ENCODE peak calls at places on chromosome 1, in nine cellular contexts. Q, K, O, X, V, E, A, J and P are unnamed samples.

GRCh38 chr1:207891148-207891547 is 19.8 kb downstream of the CD34 start:
- DNase-seq in Q (no peak), K (no peak), O (no peak), X (no peak), V (no peak), E (no peak), A (no peak), J (no peak), P (no peak)

GRCh38 chr1:245337829-245338484 is 183.2 kb downstream of the KIF26B start:
- DNase-seq in Q (no peak), K (no peak), O (no peak), X (no peak), V (no peak), E (no peak), A (no peak), J (no peak), P (no peak)

GRCh38 chr1:16969651-16970050 is 10.8 kb downstream of the MFAP2 start:
- DNase-seq in Q (no peak), K (no peak), O (no peak), X (no peak), V (no peak), E (no peak), A (no peak), J (no peak), P (no peak)

GRCh38 chr1:226475112-226475511 is 67.2 kb upstream of the PARP1 start:
- DNase-seq in Q (no peak), K (no peak), O (no peak), X (no peak), V (no peak), E (no peak), A (no peak), J (no peak), P (no peak)

GRCh38 chr1:100719490-100719889 is at the start of gene VCAM1:
- DNase-seq in Q (peak), K (peak), O (no peak), X (no peak), V (no peak), E (no peak), A (peak), J (no peak), P (peak)

GRCh38 chr1:94812985-94813384 is 7.2 kb upstream of the SLC44A3 start:
- DNase-seq in Q (no peak), K (no peak), O (no peak), X (no peak), V (no peak), E (no peak), A (no peak), J (no peak), P (no peak)

GRCh38 chr1:222652676-222653075 is 34.8 kb downstream of the MIA3 start:
- DNase-seq in Q (no peak), K (no peak), O (no peak), X (no peak), V (no peak), E (no peak), A (no peak), J (no peak), P (no peak)

GRCh38 chr1:19744335-19744743 is 55.4 kb downstream of the TMCO4 start:
- DNase-seq in Q (no peak), K (no peak), O (no peak), X (no peak), V (no peak), E (no peak), A (no peak), J (no peak), P (no peak)

GRCh38 chr1:2170211-2170610 is 24.4 kb downstream of the FAAP20 start:
- DNase-seq in Q (no peak), K (no peak), O (no peak), X (no peak), V (no peak), E (no peak), A (no peak), J (no peak), P (no peak)

GRCh38 chr1:63775418-63776127 is 1.8 kb downstream of the ROR1 start:
- DNase-seq in Q (no peak), K (no peak), O (no peak), X (no peak), V (no peak), E (no peak), A (no peak), J (no peak), P (no peak)

GRCh38 chr1:11967028-11967547 is 13.2 kb upstream of the MFN2 start:
- DNase-seq in Q (peak), K (no peak), O (peak), X (no peak), V (no peak), E (peak), A (peak), J (no peak), P (no peak)

GRCh38 chr1:53572061-53572801 is 113.0 kb downstream of the DMRTB1 start:
- DNase-seq in Q (no peak), K (no peak), O (no peak), X (peak), V (no peak), E (peak), A (no peak), J (peak), P (no peak)

GRCh38 chr1:4593106-4593505 is 61.3 kb upstream of the AJAP1 start:
- DNase-seq in Q (no peak), K (no peak), O (no peak), X (no peak), V (no peak), E (no peak), A (no peak), J (no peak), P (no peak)

GRCh38 chr1:37246631-37247030 is 212.3 kb upstream of the GRIK3 start:
- DNase-seq in Q (no peak), K (no peak), O (no peak), X (no peak), V (no peak), E (no peak), A (no peak), J (no peak), P (no peak)

GRCh38 chr1:54698346-54698745 is 17.3 kb upstream of the TTC4 start:
- DNase-seq in Q (no peak), K (no peak), O (no peak), X (no peak), V (no peak), E (no peak), A (no peak), J (no peak), P (no peak)

GRCh38 chr1:205542367-205542766 is 37.9 kb downstream of the CDK18 start:
- DNase-seq in Q (peak), K (no peak), O (no peak), X (no peak), V (no peak), E (no peak), A (no peak), J (peak), P (no peak)

GRCh38 chr1:90135306-90135705 is 140.4 kb downstream of the ZNF326 start:
- DNase-seq in Q (no peak), K (no peak), O (no peak), X (no peak), V (no peak), E (no peak), A (no peak), J (no peak), P (no peak)

GRCh38 chr1:151255381-151255780 is 847 bp downstream of the PSMD4 start:
- DNase-seq in Q (no peak), K (no peak), O (no peak), X (no peak), V (no peak), E (no peak), A (peak), J (no peak), P (no peak)

GRCh38 chr1:3369437-3370076 is 84.9 kb upstream of the ARHGEF16 start:
- DNase-seq in Q (no peak), K (peak), O (no peak), X (no peak), V (no peak), E (peak), A (no peak), J (no peak), P (no peak)

GRCh38 chr1:63042278-63042677 is 258.3 kb downstream of the ATG4C start:
- DNase-seq in Q (no peak), K (no peak), O (no peak), X (no peak), V (no peak), E (no peak), A (no peak), J (no peak), P (no peak)

GRCh38 chr1:116164056-116164889 is 53.1 kb downstream of the MAB21L3 start:
- DNase-seq in Q (no peak), K (no peak), O (no peak), X (no peak), V (no peak), E (no peak), A (no peak), J (no peak), P (no peak)

GRCh38 chr1:1945782-1946393 is 26.8 kb upstream of the TMEM52 start:
- DNase-seq in Q (no peak), K (no peak), O (no peak), X (peak), V (no peak), E (no peak), A (no peak), J (no peak), P (no peak)

GRCh38 chr1:169024800-169025253 is 81.7 kb upstream of the ATP1B1 start:
- DNase-seq in Q (peak), K (no peak), O (no peak), X (no peak), V (no peak), E (no peak), A (peak), J (no peak), P (no peak)

GRCh38 chr1:159473335-159473734 is 33.8 kb downstream of the OR10J1 start:
- DNase-seq in Q (no peak), K (no peak), O (no peak), X (no peak), V (no peak), E (no peak), A (no peak), J (no peak), P (no peak)

GRCh38 chr1:31976401-31976800 is 37.3 kb upstream of the KHDRBS1 start:
- DNase-seq in Q (no peak), K (no peak), O (no peak), X (no peak), V (no peak), E (no peak), A (no peak), J (no peak), P (no peak)

GRCh38 chr1:31980835-31981782 is 32.6 kb upstream of the KHDRBS1 start:
- DNase-seq in Q (no peak), K (no peak), O (no peak), X (peak), V (no peak), E (no peak), A (no peak), J (no peak), P (no peak)

GRCh38 chr1:31981976-31982375 is 31.7 kb upstream of the KHDRBS1 start:
- DNase-seq in Q (no peak), K (no peak), O (no peak), X (no peak), V (no peak), E (no peak), A (no peak), J (no peak), P (no peak)

GRCh38 chr1:31978853-31979400 is 34.7 kb upstream of the KHDRBS1 start:
- DNase-seq in Q (no peak), K (no peak), O (no peak), X (peak), V (no peak), E (no peak), A (no peak), J (no peak), P (no peak)

DNA sequence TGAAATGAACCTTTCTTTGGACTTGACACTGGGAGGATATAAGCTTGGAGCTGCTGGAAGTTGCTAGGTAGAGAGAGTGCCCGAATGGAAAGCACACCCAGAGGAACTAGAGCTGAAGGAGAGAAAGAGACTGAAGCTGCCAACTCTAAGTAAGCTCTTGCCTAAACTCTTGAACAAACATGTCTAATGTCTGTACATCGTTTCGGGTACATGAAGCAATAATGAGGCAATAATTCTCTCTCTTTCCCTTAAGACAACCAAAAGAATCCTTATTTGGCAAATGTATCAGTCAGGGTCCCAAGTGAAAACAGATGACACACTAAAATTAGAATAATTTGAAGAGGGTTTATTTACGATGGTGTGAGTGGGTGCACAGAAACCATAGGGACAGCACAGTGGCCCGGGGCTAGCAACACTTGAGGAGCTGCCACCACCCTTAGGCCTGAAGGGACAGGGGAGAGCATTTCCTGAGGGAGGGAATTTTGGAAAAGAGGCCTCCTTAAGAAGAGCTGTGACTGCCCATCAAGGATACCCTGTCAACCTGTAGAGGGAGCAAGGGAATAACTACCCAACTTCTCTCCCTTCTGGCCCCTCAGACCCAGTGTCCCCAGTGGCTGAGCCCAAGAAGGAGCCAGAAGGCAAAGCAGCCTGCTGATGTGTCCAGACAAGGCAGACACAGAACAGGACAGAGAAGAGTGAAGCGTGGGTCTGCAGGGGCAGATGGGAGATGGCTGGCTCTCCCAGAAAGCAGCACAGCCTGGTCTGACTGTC is 36.1 kb upstream of the KHDRBS1 start:
- DNase-seq in Q (peak), K (no peak), O (no peak), X (peak), V (no peak), E (no peak), A (no peak), J (no peak), P (no peak)
- TF ChIP-seq CTCF in Q (peak), K (no peak), O (no peak), X (no peak), V (peak), E (no peak), A (peak), J (peak), P (no peak)

DNA sequence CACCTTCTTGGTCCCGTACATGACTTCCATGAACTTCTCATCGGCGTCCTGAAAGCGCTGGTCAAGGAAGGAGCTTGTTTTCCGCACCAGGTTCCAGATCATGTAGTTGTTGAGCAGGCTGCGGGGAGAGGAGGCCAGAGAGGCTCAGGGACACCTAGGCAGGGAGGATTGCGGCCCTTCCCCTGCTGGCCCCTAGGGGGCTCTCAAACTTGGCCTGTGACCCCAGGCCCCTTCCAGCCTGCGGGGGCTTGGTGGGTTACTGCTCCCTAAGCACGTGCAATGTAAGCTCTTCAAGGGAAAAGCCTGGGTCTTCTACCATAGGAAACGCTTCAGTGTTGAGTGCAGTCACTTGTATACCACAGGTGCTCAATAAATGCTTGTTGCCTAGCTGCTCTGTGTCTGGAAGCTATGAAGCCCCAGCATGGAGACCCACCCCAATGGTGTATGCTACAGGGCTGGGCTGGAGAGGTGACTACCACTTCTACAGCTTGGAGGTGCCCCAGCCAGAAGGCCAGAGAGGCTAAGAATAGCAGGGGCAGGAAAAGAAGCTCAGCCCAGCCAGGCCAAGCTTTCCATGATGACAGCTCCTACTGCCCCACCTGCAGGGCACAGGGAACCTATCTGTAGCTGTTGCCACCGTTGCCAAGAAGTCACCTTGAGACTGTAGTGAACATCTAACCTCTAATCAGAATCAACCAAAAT is 45.1 kb downstream of the ECE1 start:
- DNase-seq in Q (no peak), K (no peak), O (peak), X (no peak), V (no peak), E (no peak), A (no peak), J (no peak), P (no peak)
- TF ChIP-seq CTCF in Q (no peak), K (no peak), O (no peak), X (no peak), V (peak), E (no peak), A (peak), J (peak), P (peak)

DNA sequence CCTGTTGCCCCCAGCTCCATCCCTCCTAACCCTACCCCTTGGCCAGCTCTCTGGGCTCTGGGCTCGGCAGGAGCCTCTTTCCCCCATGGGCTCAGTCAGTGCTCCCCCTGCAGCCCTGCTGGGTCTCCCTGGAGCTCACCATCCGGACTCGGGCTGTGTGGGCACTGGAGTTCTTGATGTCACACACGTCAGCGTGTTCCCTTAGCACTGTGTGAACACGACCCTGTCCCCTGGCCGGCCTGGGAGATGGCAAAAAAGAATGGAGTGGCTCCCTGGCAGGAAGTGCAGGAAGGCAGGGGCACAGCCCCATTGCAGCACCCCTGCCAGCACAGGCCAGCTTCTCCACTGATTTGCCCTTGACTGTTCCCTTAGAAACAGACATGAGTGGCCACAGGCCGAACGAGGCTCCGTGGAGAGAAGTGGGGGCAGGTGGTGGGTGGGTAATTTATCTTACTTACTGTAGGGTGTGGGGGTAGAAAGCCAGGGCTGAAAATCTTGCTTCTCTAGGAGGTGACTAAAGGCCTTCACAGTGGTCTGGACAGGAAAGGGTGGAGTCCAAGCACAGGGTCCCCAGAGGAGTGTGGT is 381.8 kb upstream of the VAMP3 start:
- DNase-seq in Q (no peak), K (no peak), O (peak), X (peak), V (no peak), E (no peak), A (no peak), J (peak), P (no peak)
- TF ChIP-seq CTCF in Q (no peak), K (no peak), O (no peak), X (no peak), V (no peak), E (no peak), A (no peak), J (no peak), P (no peak)

GRCh38 chr1:24775348-24775747 is 30.1 kb downstream of the CLIC4 start:
- DNase-seq in Q (no peak), K (no peak), O (no peak), X (no peak), V (no peak), E (no peak), A (no peak), J (no peak), P (no peak)

GRCh38 chr1:24779689-24780464 is 34.6 kb downstream of the CLIC4 start:
- DNase-seq in Q (no peak), K (no peak), O (no peak), X (no peak), V (no peak), E (no peak), A (no peak), J (no peak), P (no peak)

GRCh38 chr1:24775901-24776300 is 30.7 kb downstream of the CLIC4 start:
- DNase-seq in Q (no peak), K (no peak), O (no peak), X (no peak), V (no peak), E (no peak), A (no peak), J (no peak), P (peak)

GRCh38 chr1:24776821-24777220 is 31.6 kb downstream of the CLIC4 start:
- DNase-seq in Q (no peak), K (no peak), O (no peak), X (no peak), V (no peak), E (no peak), A (no peak), J (no peak), P (no peak)

GRCh38 chr1:24778141-24778540 is 32.9 kb downstream of the CLIC4 start:
- DNase-seq in Q (no peak), K (no peak), O (no peak), X (no peak), V (no peak), E (no peak), A (no peak), J (no peak), P (no peak)
- TF ChIP-seq CTCF in Q (no peak), K (no peak), O (no peak), X (no peak), V (no peak), E (no peak), A (no peak), J (no peak), P (no peak)

GRCh38 chr1:24127801-24128363 is 15.1 kb downstream of the IL22RA1 start:
- DNase-seq in Q (no peak), K (no peak), O (peak), X (no peak), V (no peak), E (no peak), A (no peak), J (no peak), P (no peak)
- TF ChIP-seq CTCF in Q (no peak), K (no peak), O (no peak), X (no peak), V (no peak), E (no peak), A (no peak), J (no peak), P (no peak)

GRCh38 chr1:25517476-25518394 is 25.7 kb upstream of the LDLRAP1 start:
- DNase-seq in Q (no peak), K (no peak), O (no peak), X (no peak), V (no peak), E (no peak), A (no peak), J (no peak), P (no peak)
- TF ChIP-seq CTCF in Q (no peak), K (no peak), O (no peak), X (no peak), V (no peak), E (no peak), A (peak), J (no peak), P (no peak)